ENCODE peak calls at places on chromosomes 12 and 14, in eight cellular contexts. O is epithelial cell of prostate; T is T-helper 9 cell; N is head of caudate nucleus; H is NCI-H1092 treated with DMSO at 0.1 percent for 48 hours; M is T-helper 17 cell; C is AG09319; J is stimulated activated CD4-positive, alpha-beta T cell treated with anti-CD3 and anti-CD28 coated beads, TNF-alpha, amount 100 ng/mL, for 24 hours. Z is an unnamed sample.

GRCh38 chr12:31959701-31960391 is 631 bp downstream of the RESF1 start:
- DNase-seq in O (no peak), T (peak), N (peak), H (peak), M (peak), C (peak), J (peak), Z (peak)

GRCh38 chr12:96194901-96195844 is 998 bp downstream of the ELK3 start:
- DNase-seq in O (peak), T (peak), N (peak), H (peak), M (peak), C (no peak), J (peak), Z (no peak)

GRCh38 chr12:34390846-34391700 is 368.8 kb downstream of the ALG10 start:
- DNase-seq in O (no peak), T (no peak), N (peak), H (no peak), M (no peak), C (no peak), J (no peak), Z (no peak)

GRCh38 chr12:4037747-4038312 is 164.6 kb upstream of the PARP11 start:
- DNase-seq in O (no peak), T (no peak), N (peak), H (no peak), M (no peak), C (no peak), J (no peak), Z (peak)

GRCh38 chr12:1799882-1800645 is 20.3 kb upstream of the LRTM2 start:
- DNase-seq in O (no peak), T (no peak), N (no peak), H (no peak), M (no peak), C (no peak), J (no peak), Z (no peak)

GRCh38 chr14:70648374-70648773 is 6.7 kb downstream of the TTC9 start:
- DNase-seq in O (no peak), T (no peak), N (no peak), H (no peak), M (no peak), C (no peak), J (no peak), Z (no peak)

GRCh38 chr12:78863482-78864427 is 819 bp upstream of the SYT1 start:
- DNase-seq in O (no peak), T (no peak), N (peak), H (peak), M (no peak), C (no peak), J (no peak), Z (peak)

GRCh38 chr14:40464531-40464930 is 1032.3 kb upstream of the FBXO33 start:
- DNase-seq in O (no peak), T (no peak), N (no peak), H (no peak), M (no peak), C (no peak), J (no peak), Z (no peak)

GRCh38 chr12:15774819-15775218 is 14.4 kb downstream of the EPS8 start:
- DNase-seq in O (no peak), T (no peak), N (no peak), H (no peak), M (no peak), C (peak), J (no peak), Z (no peak)

Z was measured in putamen.